ENCODE peak calls at places on chromosomes 7 and 10, in five cellular contexts. T is CD4-positive, alpha-beta T cell; R is neuronal stem cell; H is fibroblast of lung; I is CD8-positive, alpha-beta T cell. E is an unnamed sample. For H3K9me3, the result is how much of the 10 kb centered on the place peaks cover.

GRCh38 chr7:142112086-142112485 is 568 bp downstream of the MGAM2 start:
- DNase-seq in T (no peak), H (no peak), R (no peak), I (no peak), E (no peak)

GRCh38 chr7:96977445-96977844 is 27.9 kb upstream of the DLX6 start:
- DNase-seq in R (no peak), H (no peak), T (no peak), I (no peak), E (no peak)

GRCh38 chr7:111855842-111856227 is 293.5 kb upstream of the IMMP2L start:
- DNase-seq in R (no peak), T (no peak), H (peak), I (no peak), E (no peak)

GRCh38 chr10:93926613-93927012 is 32.8 kb downstream of the SLC35G1 start:
- DNase-seq in R (no peak), T (no peak), I (no peak), H (peak), E (no peak)

GRCh38 chr10:103915794-103916193 is 2.2 kb downstream of the STN1 start:
- DNase-seq in T (no peak), R (no peak), H (peak), I (peak), E (no peak)

GRCh38 chr10:72747521-72747920 is 55.6 kb downstream of the MCU start:
- DNase-seq in I (no peak), T (no peak), H (no peak), R (no peak), E (no peak)

GRCh38 chr7:94055963-94056362 is 51.8 kb upstream of the BET1 start:
- DNase-seq in T (no peak), H (peak), R (no peak), I (no peak), E (no peak)

GRCh38 chr10:104924101-104924795 is 283.2 kb downstream of the SORCS3 start:
- DNase-seq in H (no peak), R (no peak), T (no peak), I (no peak), E (no peak)

GRCh38 chr7:138553805-138554204 is 93.7 kb downstream of the TRIM24 start:
- DNase-seq in T (no peak), I (no peak), R (no peak), H (no peak), E (no peak)

GRCh38 chr7:138551102-138551501 is 91.0 kb downstream of the TRIM24 start:
- DNase-seq in H (no peak), I (no peak), T (no peak), R (no peak), E (no peak)

GRCh38 chr7:138546829-138547228 is 86.8 kb downstream of the TRIM24 start:
- DNase-seq in H (no peak), T (no peak), R (no peak), I (no peak), E (no peak)

GRCh38 chr7:138549082-138549481 is 89.0 kb downstream of the TRIM24 start:
- DNase-seq in T (no peak), H (no peak), I (no peak), R (no peak), E (no peak)

GRCh38 chr7:138550337-138550736 is 90.3 kb downstream of the TRIM24 start:
- DNase-seq in R (no peak), H (no peak), I (no peak), T (no peak), E (no peak)
- H3K9me3 ChIP-seq in R (under half), H (under half), I (under half), T (under half), E (under half)

DNA sequence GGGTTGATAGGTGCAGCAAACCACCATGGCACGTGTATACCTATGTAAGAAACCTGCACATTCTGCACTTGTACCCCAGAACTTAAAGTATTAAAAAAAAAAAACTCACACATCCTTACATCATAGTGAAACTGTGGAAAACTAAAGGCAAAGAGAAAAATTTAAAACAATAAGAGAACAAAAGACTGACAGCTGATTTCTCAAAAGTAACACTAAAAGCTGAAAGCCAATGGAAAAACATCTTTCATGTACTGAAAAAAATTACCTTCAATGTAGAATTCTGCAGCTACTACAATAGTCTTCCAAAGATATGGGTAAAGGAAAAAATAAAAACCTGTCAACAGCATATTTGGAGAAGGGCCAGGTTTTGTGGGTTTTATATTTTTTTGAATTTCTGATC is 729.1 kb upstream of the NRP1 start:
- DNase-seq in I (no peak), T (no peak), H (no peak), R (no peak), E (no peak)
- H3K9me3 ChIP-seq in I (under half), T (under half), H (under half), R (under half), E (under half)

DNA sequence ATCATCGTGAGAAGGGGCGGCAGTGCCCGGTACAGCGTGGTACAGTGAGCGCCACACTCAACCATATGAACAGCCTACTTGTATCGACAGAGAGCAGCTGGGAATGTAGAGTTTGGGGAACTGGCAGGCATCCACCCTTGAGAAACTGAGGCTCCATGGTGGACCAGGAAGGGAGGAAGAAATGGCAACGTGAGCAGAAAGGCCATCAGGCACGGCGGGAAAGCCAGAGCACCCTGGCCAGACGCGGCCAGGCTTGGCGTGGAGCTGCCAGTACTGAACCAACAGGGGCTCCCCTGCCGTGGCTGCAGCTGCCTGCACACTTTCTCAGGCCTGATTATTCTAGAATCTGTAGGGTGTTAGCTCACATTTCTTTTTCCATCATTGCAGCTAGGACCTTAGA is 442.3 kb downstream of the PTPRN2 start:
- DNase-seq in R (no peak), H (no peak), T (no peak), I (no peak), E (no peak)
- H3K9me3 ChIP-seq in R (under half), H (under half), T (under half), I (under half), E (under half)

DNA sequence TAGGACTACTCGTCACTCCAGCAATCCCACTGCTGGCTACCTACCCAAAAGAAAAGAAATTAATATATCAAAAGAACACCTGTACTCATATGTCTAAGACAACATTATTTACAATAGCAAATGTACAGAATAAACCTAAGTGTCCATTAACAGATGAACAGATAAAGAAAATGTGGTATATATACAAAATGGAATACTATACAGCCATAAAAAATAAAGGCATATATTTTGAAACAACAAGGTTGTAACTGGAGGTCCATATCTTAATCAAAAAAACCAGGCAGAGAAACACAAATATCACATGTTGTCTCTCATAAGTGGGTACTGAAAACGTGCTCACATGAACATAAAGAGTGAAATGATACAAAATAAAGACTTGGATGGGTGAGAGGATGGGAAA is 1073.3 kb upstream of the PHF14 start:
- DNase-seq in R (no peak), I (no peak), H (no peak), T (no peak), E (no peak)
- H3K9me3 ChIP-seq in R (under half), I (under half), H (under half), T (under half), E (under half)

GRCh38 chr7:158257001-158257400 is 330.6 kb downstream of the PTPRN2 start:
- DNase-seq in H (no peak), R (no peak), I (no peak), T (no peak), E (no peak)

GRCh38 chr7:158256091-158256816 is 331.4 kb downstream of the PTPRN2 start:
- DNase-seq in H (no peak), I (no peak), T (no peak), R (no peak), E (no peak)

GRCh38 chr7:158257516-158258410 is 329.9 kb downstream of the PTPRN2 start:
- DNase-seq in T (no peak), I (no peak), H (no peak), R (no peak), E (no peak)

GRCh38 chr7:158255156-158255555 is 332.5 kb downstream of the PTPRN2 start:
- DNase-seq in T (no peak), R (no peak), H (no peak), I (no peak), E (no peak)

GRCh38 chr7:158255558-158255957 is 332.1 kb downstream of the PTPRN2 start:
- DNase-seq in R (no peak), T (no peak), I (no peak), H (no peak), E (no peak)
- H3K9me3 ChIP-seq in R (under half), T (under half), I (under half), H (under half), E (under half)